ENCODE peak calls at places on chromosome 9, in seven cellular contexts. U is PC-3, B is GM23248, T is K562, R is PC-9, I is mammary epithelial cell, G is fibroblast of lung. Z is an unnamed sample.

GRCh38 chr9:125126019-125126746 is 17.1 kb downstream of the SCAI start:
- DNase-seq in U (peak; percentile 69), B (peak; percentile 99), T (peak; percentile 73), R (peak; percentile 39), I (peak; percentile 90), G (peak; percentile 100), Z (no peak)

GRCh38 chr9:136078498-136079011 is 16.5 kb downstream of the NACC2 start:
- DNase-seq in U (no peak), B (no peak), T (no peak), R (no peak), I (no peak), G (no peak), Z (no peak)

GRCh38 chr9:22342489-22343217 is 104.0 kb upstream of the DMRTA1 start:
- DNase-seq in U (peak; percentile 88), B (peak; percentile 22), T (no peak), R (peak; percentile 38), I (peak; percentile 42), G (peak; percentile 80), Z (no peak)

GRCh38 chr9:71748280-71748743 is 20.0 kb downstream of the CEMIP2 start:
- DNase-seq in U (peak; percentile 42), B (peak; percentile 89), T (no peak), R (no peak), I (peak; percentile 54), G (peak; percentile 96), Z (no peak)

GRCh38 chr9:116806075-116806474 is 119.0 kb downstream of the TRIM32 start:
- DNase-seq in U (peak; percentile 7), B (peak; percentile 32), T (peak; percentile 13), R (no peak), I (peak; percentile 29), G (no peak), Z (no peak)

GRCh38 chr9:93577045-93577939 is 908 bp downstream of the PHF2 start:
- DNase-seq in U (peak; percentile 60), B (peak; percentile 60), T (no peak), R (peak; percentile 79), I (peak; percentile 40), G (no peak), Z (no peak)

GRCh38 chr9:6552033-6552737 is 93.3 kb downstream of the GLDC start:
- DNase-seq in U (peak; percentile 47), B (peak; percentile 8), T (no peak), R (no peak), I (no peak), G (peak; percentile 76), Z (no peak)

GRCh38 chr9:27785714-27786100 is 212.4 kb upstream of the C9orf72 start:
- DNase-seq in U (peak; percentile 17), B (no peak), T (no peak), R (no peak), I (peak; percentile 81), G (peak; percentile 46), Z (no peak)

GRCh38 chr9:33988219-33988890 is 60.3 kb downstream of the UBAP2 start:
- DNase-seq in U (peak; percentile 6), B (peak; percentile 1), T (no peak), R (no peak), I (peak; percentile 64), G (peak; percentile 16), Z (no peak)

GRCh38 chr9:89009049-89009840 is 18.0 kb downstream of the S1PR3 start:
- DNase-seq in U (no peak), B (peak; percentile 14), T (no peak), R (no peak), I (no peak), G (no peak), Z (no peak)

GRCh38 chr9:116149844-116150243 is 3.7 kb upstream of the PAPPA start:
- DNase-seq in U (peak; percentile 42), B (peak; percentile 47), T (peak; percentile 47), R (no peak), I (no peak), G (no peak), Z (no peak)

GRCh38 chr9:86040281-86041155 is 58.8 kb downstream of the GOLM1 start:
- DNase-seq in U (no peak), B (no peak), T (no peak), R (no peak), I (no peak), G (no peak), Z (no peak)

GRCh38 chr9:112378441-112379176 is 1.3 kb upstream of the HSDL2 start:
- DNase-seq in U (peak; percentile 38), B (peak; percentile 45), T (peak; percentile 37), R (peak; percentile 70), I (peak; percentile 58), G (peak; percentile 20), Z (no peak)

GRCh38 chr9:81548911-81549310 is 140.4 kb downstream of the TLE1 start:
- DNase-seq in U (peak; percentile 14), B (no peak), T (no peak), R (no peak), I (no peak), G (no peak), Z (no peak)

GRCh38 chr9:81690251-81690851 is 1.0 kb upstream of the TLE1 start:
- DNase-seq in U (peak; percentile 89), B (peak; percentile 46), T (no peak), R (peak; percentile 92), I (peak; percentile 65), G (peak; percentile 41), Z (no peak)

GRCh38 chr9:95032580-95033298 is 284.8 kb downstream of the FANCC start:
- DNase-seq in U (peak; percentile 68), B (no peak), T (peak; percentile 9), R (no peak), I (no peak), G (no peak), Z (no peak)

GRCh38 chr9:131117111-131117761 is 8.2 kb upstream of the NUP214 start:
- DNase-seq in U (no peak), B (no peak), T (no peak), R (no peak), I (no peak), G (no peak), Z (no peak)

DNA sequence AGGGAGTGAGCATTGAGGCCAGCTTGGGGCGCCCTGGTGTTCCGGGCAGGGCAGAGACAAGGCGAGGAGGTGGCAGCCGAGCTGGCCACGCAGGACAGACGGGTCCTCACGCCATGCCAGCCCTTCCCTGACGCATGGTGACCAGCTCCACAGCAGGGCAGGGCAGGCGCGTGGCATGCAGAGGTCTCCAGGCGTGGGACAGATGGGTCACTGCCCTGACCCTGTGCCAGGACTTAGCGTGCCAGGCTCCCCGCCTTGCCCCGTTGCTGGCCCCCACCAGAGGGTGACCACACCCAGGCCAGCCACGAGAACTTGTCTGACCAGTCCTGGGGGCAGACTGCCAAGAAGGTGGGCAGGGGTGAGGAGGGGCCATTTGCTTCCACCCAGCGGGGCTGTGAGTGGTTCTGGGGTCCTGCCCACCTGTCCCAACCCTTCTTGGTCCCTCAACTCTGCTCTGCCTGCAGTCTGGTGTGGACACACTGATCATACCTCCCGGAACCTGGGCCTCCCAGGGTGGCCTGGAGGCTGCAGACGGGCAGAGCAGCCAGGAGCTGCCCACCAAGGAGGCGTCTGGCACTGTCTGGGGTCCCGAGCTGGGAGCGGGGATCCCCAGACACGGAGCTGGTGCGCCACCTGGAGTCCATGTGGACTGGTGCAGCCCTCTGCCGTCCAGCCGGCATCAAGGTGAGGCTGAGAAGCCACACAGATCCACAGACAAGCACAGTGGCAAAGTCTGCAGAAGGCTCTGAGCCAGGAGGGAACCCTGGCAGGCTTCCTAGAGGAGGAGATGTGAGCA is at the start of gene RNF224:
- DNase-seq in U (peak; percentile 87), B (peak; percentile 86), T (peak; percentile 91), R (peak; percentile 88), I (peak; percentile 72), G (peak; percentile 49), Z (no peak)
- H3K4me3 ChIP-seq in U (peak within 1 kb of the TSS; percentile 59), B (no peak within 1 kb of the TSS), T (no peak within 1 kb of the TSS), R (peak within 1 kb of the TSS; percentile 90), I (no peak within 1 kb of the TSS), G (no peak within 1 kb of the TSS), Z (no peak within 1 kb of the TSS)

GRCh38 chr9:35617548-35617947 is 665 bp downstream of the CD72 start:
- DNase-seq in U (no peak), B (no peak), T (no peak), R (no peak), I (no peak), G (no peak), Z (no peak)

GRCh38 chr9:35615981-35616680 is 2.1 kb downstream of the CD72 start:
- DNase-seq in U (no peak), B (no peak), T (no peak), R (no peak), I (no peak), G (no peak), Z (no peak)

GRCh38 chr9:35618325-35618727 is at the start of gene CD72:
- DNase-seq in U (no peak), B (no peak), T (no peak), R (no peak), I (no peak), G (no peak), Z (no peak)

GRCh38 chr9:35618854-35619799 is 914 bp upstream of the CD72 start:
- DNase-seq in U (no peak), B (no peak), T (no peak), R (no peak), I (no peak), G (no peak), Z (no peak)

GRCh38 chr9:35616681-35617459 is 1.3 kb downstream of the CD72 start:
- DNase-seq in U (no peak), B (peak; percentile 79), T (peak; percentile 39), R (no peak), I (peak; percentile 40), G (peak; percentile 66), Z (no peak)
- TF ChIP-seq EZH2 in U (no peak), B (no peak), T (no peak), R (no peak), I (no peak), G (no peak), Z (no peak)

DNA sequence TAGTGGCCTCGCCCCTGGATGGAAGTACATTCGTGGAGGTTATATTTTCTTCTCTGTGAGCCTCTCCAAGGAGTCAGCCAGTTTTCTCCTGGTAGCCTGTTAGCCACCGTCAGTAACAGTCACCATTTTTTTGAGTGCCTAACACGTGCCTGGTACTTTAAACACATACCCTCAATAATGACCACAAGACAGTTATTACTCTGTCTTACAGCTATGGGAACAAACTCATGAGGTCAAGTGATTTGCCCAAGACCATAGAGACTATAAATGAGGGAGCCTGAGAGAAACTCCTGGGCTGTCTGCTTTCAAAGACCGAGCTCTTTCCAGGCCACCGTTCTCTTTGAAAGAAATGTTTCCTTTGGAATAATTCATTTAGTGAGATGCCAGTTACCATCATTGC is 90.4 kb downstream of the PALM2AKAP2 start:
- DNase-seq in U (no peak), B (no peak), T (no peak), R (no peak), I (no peak), G (no peak), Z (no peak)
- H3K27ac ChIP-seq in U (no peak overlapping the region), B (no peak overlapping the region), T (no peak overlapping the region), R (no peak overlapping the region), I (no peak overlapping the region), G (no peak overlapping the region), Z (no peak overlapping the region)

DNA sequence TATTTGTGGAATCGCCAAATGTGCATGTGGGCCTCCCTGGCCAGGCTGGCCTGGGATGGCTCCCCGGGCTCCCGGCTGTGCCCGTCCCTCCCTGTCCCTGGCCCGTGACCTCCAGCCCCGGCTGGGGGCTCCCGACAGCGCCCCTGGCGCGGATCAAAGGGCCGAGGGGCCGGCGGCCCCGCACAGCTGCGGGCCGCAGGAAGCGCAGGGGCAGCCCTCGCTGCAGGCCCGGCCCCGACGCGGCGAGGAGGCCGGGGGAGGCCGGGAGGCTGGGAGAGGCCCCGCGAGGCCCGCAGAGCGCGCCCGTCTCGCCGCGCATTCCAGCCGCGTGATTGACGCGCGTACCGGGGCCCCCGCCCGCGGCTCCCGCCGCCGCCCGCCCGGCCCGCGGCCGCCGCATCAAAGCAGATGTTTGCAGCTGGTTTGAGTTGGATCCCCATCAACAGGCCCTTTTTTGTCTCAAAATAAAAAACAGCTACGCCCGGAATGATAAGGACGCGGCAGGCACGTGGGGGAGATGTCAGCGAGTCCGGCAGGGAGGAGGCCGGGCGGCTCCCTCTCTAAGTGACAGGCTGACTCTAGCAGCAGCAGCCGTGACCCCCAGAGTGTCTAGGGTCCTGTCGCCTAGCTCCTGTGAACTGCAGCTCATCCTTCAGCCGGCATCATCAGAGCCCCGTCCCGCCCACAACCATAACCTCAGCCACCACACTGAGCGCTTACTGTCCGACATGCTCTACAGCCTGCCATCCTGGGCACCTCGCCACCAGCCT is 69.4 kb downstream of the LMX1B start:
- DNase-seq in U (no peak), B (peak; percentile 15), T (no peak), R (no peak), I (no peak), G (no peak), Z (no peak)
- H3K4me3 ChIP-seq in U (no peak overlapping the region), B (no peak overlapping the region), T (no peak overlapping the region), R (no peak overlapping the region), I (no peak overlapping the region), G (no peak overlapping the region), Z (no peak overlapping the region)